ENCODE peak calls at places on chromosomes 12 and 14, in seven cellular contexts. B, M, X, I, J, K and Q are unnamed samples.

GRCh38 chr12:5123921-5124320 is 80.2 kb downstream of the KCNA5 start:
- DNase-seq in M (no peak), J (no peak), B (no peak), X (no peak), I (no peak), K (peak; percentile 72), Q (no peak)

GRCh38 chr12:645563-646071 is 17.6 kb downstream of the NINJ2 start:
- DNase-seq in X (no peak), J (no peak), I (peak; percentile 38), M (no peak), K (peak; percentile 62), B (no peak), Q (peak; percentile 88)

GRCh38 chr12:90575995-90576394 is 379.0 kb downstream of the CCER1 start:
- DNase-seq in X (no peak), I (no peak), B (no peak), M (no peak), K (no peak), J (no peak), Q (no peak)

GRCh38 chr12:84408936-84409335 is 503.7 kb downstream of the SLC6A15 start:
- DNase-seq in B (no peak), K (no peak), X (no peak), M (no peak), I (no peak), J (no peak), Q (no peak)

GRCh38 chr12:82174936-82175335 is 183.3 kb downstream of the CCDC59 start:
- DNase-seq in X (no peak), M (no peak), J (no peak), B (no peak), K (no peak), I (no peak), Q (no peak)

GRCh38 chr12:22215467-22216253 is 118.8 kb downstream of the ST8SIA1 start:
- DNase-seq in K (peak; percentile 10), J (no peak), B (no peak), I (no peak), M (no peak), X (no peak), Q (no peak)

GRCh38 chr14:32693114-32693513 is 245.6 kb upstream of the NPAS3 start:
- DNase-seq in I (no peak), J (no peak), X (no peak), M (peak; percentile 43), K (peak; percentile 35), B (no peak), Q (peak; percentile 17)

GRCh38 chr12:42780671-42781070 is 191.1 kb upstream of the PRICKLE1 start:
- DNase-seq in X (no peak), J (no peak), I (no peak), M (no peak), K (no peak), B (no peak), Q (no peak)

GRCh38 chr12:102883204-102883799 is 33.7 kb downstream of the PAH start:
- DNase-seq in J (peak; percentile 10), M (peak; percentile 35), B (peak; percentile 56), K (no peak), X (no peak), I (peak; percentile 60), Q (peak; percentile 37)

GRCh38 chr14:25759251-25759650 is 709.3 kb upstream of the STXBP6 start:
- DNase-seq in B (no peak), K (no peak), M (no peak), J (no peak), I (no peak), X (no peak), Q (no peak)

GRCh38 chr12:121781751-121782615 is 11.5 kb downstream of the RHOF start:
- DNase-seq in I (no peak), X (no peak), M (no peak), J (no peak), K (peak; percentile 72), B (no peak), Q (peak; percentile 87)

GRCh38 chr12:94427520-94428381 is 31.9 kb downstream of the CEP83 start:
- DNase-seq in X (no peak), J (no peak), M (peak; percentile 24), B (no peak), I (no peak), K (peak; percentile 82), Q (no peak)

GRCh38 chr12:16691624-16692023 is 85.7 kb upstream of the LMO3 start:
- DNase-seq in I (no peak), X (no peak), M (no peak), J (no peak), B (no peak), K (no peak), Q (no peak)

GRCh38 chr12:115163710-115164109 is 479.7 kb upstream of the TBX3 start:
- DNase-seq in M (no peak), X (no peak), J (no peak), B (no peak), K (no peak), I (no peak), Q (no peak)

GRCh38 chr12:17918013-17918412 is 172.0 kb downstream of the RERGL start:
- DNase-seq in J (no peak), X (no peak), K (no peak), I (no peak), B (no peak), M (no peak), Q (no peak)

DNA sequence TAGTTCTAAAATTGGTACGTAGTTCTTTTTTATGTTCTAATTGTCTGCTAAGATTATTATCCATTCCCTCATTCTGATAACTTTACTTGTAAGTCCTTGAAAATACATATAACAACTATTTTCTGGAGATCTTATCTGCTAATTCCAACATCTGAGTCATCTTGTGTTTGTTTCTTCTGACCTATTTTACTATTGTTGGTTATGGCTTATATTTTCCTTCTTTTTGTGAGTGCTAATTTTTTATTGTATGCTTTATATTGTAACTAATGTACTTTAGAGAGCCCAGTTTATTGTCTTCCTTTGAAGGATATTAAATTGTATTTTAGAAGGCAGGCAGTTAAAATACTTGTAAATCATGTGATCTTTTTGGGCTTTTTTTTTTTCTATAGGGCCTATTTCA is 149.3 kb upstream of the LRFN5 start:
- DNase-seq in X (no peak), M (no peak), B (no peak), K (no peak), J (no peak), I (no peak), Q (no peak)
- TF ChIP-seq POLR2A in X (no peak), M (no peak), B (no peak), K (no peak), J (no peak), I (no peak), Q (no peak)

GRCh38 chr12:24491968-24492367 is 456.9 kb downstream of the BCAT1 start:
- DNase-seq in I (no peak), K (no peak), J (no peak), X (no peak), B (no peak), M (no peak), Q (no peak)
- TF ChIP-seq POLR2A in I (no peak), K (no peak), J (no peak), X (no peak), B (no peak), M (no peak), Q (no peak)

GRCh38 chr12:39538679-39539104 is 80.9 kb downstream of the ABCD2 start:
- DNase-seq in M (no peak), J (no peak), B (no peak), K (no peak), X (no peak), I (no peak), Q (no peak)
- TF ChIP-seq POLR2A in M (no peak), J (no peak), B (no peak), K (no peak), X (no peak), I (no peak), Q (no peak)

DNA sequence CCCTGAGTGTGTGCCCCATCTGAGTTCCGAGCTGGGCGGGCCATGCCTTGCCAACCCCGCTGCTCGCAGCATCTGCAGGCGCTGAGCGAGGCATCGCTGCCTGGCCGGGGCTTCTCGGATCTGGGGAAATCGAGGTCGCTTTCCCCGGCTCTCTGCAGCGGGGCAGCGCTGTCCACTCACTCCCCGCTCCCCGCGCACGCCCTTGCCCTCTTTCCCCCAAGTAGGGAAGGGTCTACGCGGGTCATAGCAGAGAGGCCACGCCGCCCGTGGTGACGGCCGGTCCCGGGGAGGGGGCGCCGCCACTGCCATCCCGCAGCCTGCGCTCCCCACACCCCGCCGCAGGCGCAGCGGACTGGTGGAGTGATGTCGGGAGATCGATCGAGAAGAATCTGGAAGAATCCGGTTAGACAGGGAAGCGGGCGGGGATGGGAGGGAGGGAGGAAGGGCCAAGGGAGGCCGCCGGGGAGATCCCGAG is 472 bp upstream of the FKBP4 start:
- DNase-seq in J (no peak), X (no peak), M (peak; percentile 26), I (no peak), B (no peak), K (no peak), Q (peak; percentile 67)
- TF ChIP-seq POLR2A in J (no peak), X (no peak), M (no peak), I (no peak), B (no peak), K (no peak), Q (no peak)

GRCh38 chr12:132601171-132601883 is 9.1 kb downstream of the LRCOL1 start:
- DNase-seq in M (no peak), I (no peak), B (no peak), J (no peak), X (no peak), K (no peak), Q (no peak)

GRCh38 chr12:132603240-132604107 is 6.9 kb downstream of the LRCOL1 start:
- DNase-seq in I (no peak), B (no peak), X (no peak), K (no peak), M (no peak), J (no peak), Q (no peak)

GRCh38 chr12:132597333-132598283 is 12.8 kb downstream of the LRCOL1 start:
- DNase-seq in K (peak; percentile 23), X (no peak), M (no peak), I (no peak), J (peak; percentile 13), B (no peak), Q (peak; percentile 34)

GRCh38 chr12:132602578-132603239 is 7.7 kb downstream of the LRCOL1 start:
- DNase-seq in X (no peak), M (peak; percentile 83), I (no peak), B (no peak), J (no peak), K (no peak), Q (no peak)

GRCh38 chr12:132600048-132601032 is 10.0 kb downstream of the LRCOL1 start:
- DNase-seq in M (peak; percentile 71), B (peak; percentile 76), X (no peak), J (peak; percentile 23), K (peak; percentile 61), I (peak; percentile 60), Q (peak; percentile 57)
- TF ChIP-seq POLR2A in M (no peak), B (no peak), X (no peak), J (no peak), K (no peak), I (no peak), Q (no peak)

GRCh38 chr14:28767239-28767850 is 758 bp downstream of the FOXG1 start:
- DNase-seq in M (no peak), B (no peak), X (no peak), J (no peak), K (no peak), I (no peak), Q (no peak)

GRCh38 chr14:28763914-28764848 is 2.4 kb upstream of the FOXG1 start:
- DNase-seq in X (no peak), K (no peak), B (no peak), J (no peak), I (no peak), M (no peak), Q (no peak)

GRCh38 chr14:28766505-28767238 is at the start of gene FOXG1:
- DNase-seq in I (no peak), M (no peak), B (no peak), X (no peak), K (no peak), J (no peak), Q (no peak)

GRCh38 chr14:28765169-28765906 is 1.2 kb upstream of the FOXG1 start:
- DNase-seq in X (no peak), M (no peak), J (no peak), B (no peak), K (no peak), I (no peak), Q (no peak)

GRCh38 chr14:28765907-28766504 is 581 bp upstream of the FOXG1 start:
- DNase-seq in B (no peak), I (no peak), K (no peak), J (no peak), M (no peak), X (no peak), Q (no peak)
- TF ChIP-seq POLR2A in B (no peak), I (no peak), K (no peak), J (no peak), M (no peak), X (no peak), Q (no peak)